ENCODE peak calls at places on chromosomes 7 and 10, in seven cellular contexts. V is SK-N-SH; H is stimulated activated CD8-positive, alpha-beta memory T cell treated with anti-CD3 and anti-CD28 coated beads, Interleukin-7, amount 100 ng/mL, for 1 hour; F is aorta; G is frontal cortex; L is AG20443; D is mesothelial cell of epicardium. N is an unnamed sample.

GRCh38 chr7:33905389-33906032 is at the start of gene BMPER:
- DNase-seq in V (peak), H (no peak), F (no peak), G (peak), L (peak), D (peak), N (peak)

GRCh38 chr10:69004821-69005220 is 16.2 kb downstream of the KIFBP start:
- DNase-seq in V (peak), H (no peak), F (no peak), G (peak), L (peak), D (no peak), N (no peak)

GRCh38 chr10:132646443-132647097 is 109.0 kb downstream of the INPP5A start:
- DNase-seq in V (no peak), H (no peak), F (peak), G (no peak), L (no peak), D (no peak), N (no peak)

GRCh38 chr10:125687507-125688185 is 4.7 kb upstream of the TEX36 start:
- DNase-seq in V (no peak), H (no peak), F (no peak), G (no peak), L (no peak), D (no peak), N (no peak)

GRCh38 chr10:130393342-130393741 is 257.2 kb downstream of the GLRX3 start:
- DNase-seq in V (no peak), H (no peak), F (no peak), G (no peak), L (no peak), D (no peak), N (no peak)

GRCh38 chr7:44294325-44295069 is 30.9 kb downstream of the CAMK2B start:
- DNase-seq in V (peak), H (no peak), F (peak), G (no peak), L (peak), D (peak), N (no peak)

GRCh38 chr10:97719602-97720001 is 6.1 kb downstream of the MARVELD1 start:
- DNase-seq in V (no peak), H (no peak), F (no peak), G (no peak), L (no peak), D (no peak), N (no peak)

GRCh38 chr7:123661765-123662164 is 6.1 kb downstream of the LMOD2 start:
- DNase-seq in V (no peak), H (no peak), F (no peak), G (no peak), L (no peak), D (no peak), N (no peak)

GRCh38 chr7:40331915-40332314 is 197.1 kb downstream of the SUGCT start:
- DNase-seq in V (no peak), H (no peak), F (no peak), G (no peak), L (peak), D (no peak), N (no peak)

GRCh38 chr10:91381562-91381923 is 28.6 kb upstream of the HECTD2 start:
- DNase-seq in V (peak), H (no peak), F (no peak), G (no peak), L (peak), D (no peak), N (no peak)

GRCh38 chr10:24344279-24344678 is 135.3 kb downstream of the KIAA1217 start:
- DNase-seq in V (peak), H (no peak), F (no peak), G (no peak), L (peak), D (no peak), N (no peak)

GRCh38 chr7:19392246-19392645 is 247.0 kb upstream of the FERD3L start:
- DNase-seq in V (no peak), H (no peak), F (no peak), G (no peak), L (peak), D (no peak), N (no peak)

GRCh38 chr7:141097430-141097829 is 23.6 kb downstream of the TMEM178B start:
- DNase-seq in V (no peak), H (no peak), F (no peak), G (no peak), L (no peak), D (no peak), N (no peak)

GRCh38 chr7:158996214-158997109 is 140.1 kb downstream of the DYNC2I1 start:
- DNase-seq in V (no peak), H (no peak), F (no peak), G (no peak), L (no peak), D (no peak), N (no peak)

GRCh38 chr7:29116361-29116760 is 30.0 kb downstream of the CPVL start:
- DNase-seq in V (no peak), H (no peak), F (no peak), G (no peak), L (no peak), D (no peak), N (no peak)

GRCh38 chr10:34217524-34217923 is 597.6 kb downstream of the PARD3 start:
- DNase-seq in V (no peak), H (no peak), F (no peak), G (no peak), L (no peak), D (no peak), N (no peak)

GRCh38 chr7:114922151-114922651 is 307 bp downstream of the MDFIC start:
- DNase-seq in V (peak), H (peak), F (peak), G (peak), L (peak), D (peak), N (no peak)

GRCh38 chr7:78675511-78675910 is 778.0 kb downstream of the MAGI2 start:
- DNase-seq in V (no peak), H (no peak), F (no peak), G (no peak), L (no peak), D (no peak), N (no peak)

GRCh38 chr10:71621263-71621751 is 98.3 kb downstream of the C10orf105 start:
- DNase-seq in V (peak), H (no peak), F (no peak), G (no peak), L (peak), D (no peak), N (no peak)

GRCh38 chr10:106897631-106898161 is 266.8 kb downstream of the SORCS1 start:
- DNase-seq in V (no peak), H (no peak), F (no peak), G (no peak), L (no peak), D (no peak), N (no peak)

GRCh38 chr10:52818019-52818418 is 45.4 kb upstream of the MBL2 start:
- DNase-seq in V (peak), H (no peak), F (no peak), G (no peak), L (peak), D (no peak), N (no peak)

GRCh38 chr7:122790132-122790531 is 87.4 kb upstream of the RNF148 start:
- DNase-seq in V (no peak), H (no peak), F (no peak), G (no peak), L (no peak), D (no peak), N (no peak)

GRCh38 chr7:90952649-90952991 is 311.6 kb upstream of the FZD1 start:
- DNase-seq in V (no peak), H (no peak), F (no peak), G (no peak), L (no peak), D (no peak), N (no peak)

GRCh38 chr10:48608279-48608681 is 3.4 kb upstream of the ARHGAP22 start:
- DNase-seq in V (peak), H (no peak), F (no peak), G (no peak), L (peak), D (no peak), N (peak)

GRCh38 chr10:86594535-86594934 is 59.8 kb upstream of the OPN4 start:
- DNase-seq in V (no peak), H (no peak), F (no peak), G (no peak), L (no peak), D (no peak), N (no peak)

GRCh38 chr10:123294109-123294508 is 139.9 kb downstream of the BUB3 start:
- DNase-seq in V (no peak), H (no peak), F (no peak), G (no peak), L (no peak), D (no peak), N (no peak)

GRCh38 chr10:8430321-8430720 is 375.8 kb downstream of the GATA3 start:
- DNase-seq in V (no peak), H (no peak), F (no peak), G (no peak), L (no peak), D (no peak), N (no peak)

GRCh38 chr10:117621795-117622420 is 79.4 kb downstream of the EMX2 start:
- DNase-seq in V (no peak), H (no peak), F (no peak), G (no peak), L (no peak), D (no peak), N (no peak)

GRCh38 chr10:69333205-69333604 is 54.9 kb downstream of the HK1 start:
- DNase-seq in V (peak), H (no peak), F (peak), G (no peak), L (peak), D (peak), N (no peak)

GRCh38 chr10:132105302-132105995 is 39.7 kb downstream of the JAKMIP3 start:
- DNase-seq in V (no peak), H (no peak), F (no peak), G (no peak), L (no peak), D (no peak), N (no peak)

GRCh38 chr7:101302641-101303101 is 18.9 kb downstream of the IFT22 start:
- DNase-seq in V (peak), H (no peak), F (no peak), G (no peak), L (no peak), D (no peak), N (no peak)

GRCh38 chr7:155222046-155222445 is 75.6 kb upstream of the INSIG1 start:
- DNase-seq in V (no peak), H (no peak), F (no peak), G (no peak), L (no peak), D (no peak), N (no peak)

GRCh38 chr10:108348215-108348614 is 1183.7 kb upstream of the SORCS1 start:
- DNase-seq in V (no peak), H (no peak), F (no peak), G (no peak), L (no peak), D (no peak), N (no peak)

GRCh38 chr7:75993689-75994387 is 557 bp downstream of the TMEM120A start:
- DNase-seq in V (peak), H (no peak), F (peak), G (peak), L (peak), D (no peak), N (peak)

GRCh38 chr10:79020605-79021004 is 48.2 kb upstream of the ZMIZ1 start:
- DNase-seq in V (no peak), H (no peak), F (no peak), G (no peak), L (no peak), D (no peak), N (no peak)

N was measured in 8988T.